ENCODE peak calls at places on chromosome 1, in nine cellular contexts. One of them, this sample, is unnamed.

GRCh38 chr1:206117151-206117948 is at the start of gene AVPR1B:
- DNase-seq in GM23248: peak; percentile 68
- DNase-seq in fibroblast of lung: peak; percentile 8
- DNase-seq in osteoblast: peak; percentile 93
- DNase-seq in H1: peak; percentile 75
- DNase-seq in left ventricle myocardium inferior: peak; percentile 48
- DNase-seq in spleen: peak; percentile 83
- DNase-seq in BE2C: peak; percentile 28
- DNase-seq in pancreas: peak; percentile 79
- DNase-seq in this sample: no peak

GRCh38 chr1:23282967-23283366 is 61.1 kb downstream of the HNRNPR start:
- DNase-seq in GM23248: peak; percentile 90
- DNase-seq in fibroblast of lung: peak; percentile 88
- DNase-seq in osteoblast: peak; percentile 26
- DNase-seq in H1: no peak
- DNase-seq in left ventricle myocardium inferior: no peak
- DNase-seq in spleen: no peak
- DNase-seq in BE2C: no peak
- DNase-seq in pancreas: no peak
- DNase-seq in this sample: no peak

GRCh38 chr1:165884009-165884689 is 56.7 kb downstream of the UCK2 start:
- DNase-seq in GM23248: no peak
- DNase-seq in fibroblast of lung: no peak
- DNase-seq in osteoblast: no peak
- DNase-seq in H1: no peak
- DNase-seq in left ventricle myocardium inferior: no peak
- DNase-seq in spleen: no peak
- DNase-seq in BE2C: no peak
- DNase-seq in pancreas: no peak
- DNase-seq in this sample: no peak

GRCh38 chr1:913491-914252 is 10.1 kb upstream of the SAMD11 start:
- DNase-seq in GM23248: no peak
- DNase-seq in fibroblast of lung: no peak
- DNase-seq in osteoblast: peak; percentile 72
- DNase-seq in H1: peak; percentile 41
- DNase-seq in left ventricle myocardium inferior: no peak
- DNase-seq in spleen: peak; percentile 62
- DNase-seq in BE2C: no peak
- DNase-seq in pancreas: peak; percentile 50
- DNase-seq in this sample: no peak

GRCh38 chr1:185567006-185567405 is 167.2 kb upstream of the HMCN1 start:
- DNase-seq in GM23248: peak; percentile 82
- DNase-seq in fibroblast of lung: no peak
- DNase-seq in osteoblast: no peak
- DNase-seq in H1: no peak
- DNase-seq in left ventricle myocardium inferior: no peak
- DNase-seq in spleen: no peak
- DNase-seq in BE2C: no peak
- DNase-seq in pancreas: no peak
- DNase-seq in this sample: peak; percentile 22

GRCh38 chr1:88998716-88999115 is 6.3 kb upstream of the KYAT3 start:
- DNase-seq in GM23248: peak; percentile 70
- DNase-seq in fibroblast of lung: peak; percentile 77
- DNase-seq in osteoblast: peak; percentile 44
- DNase-seq in H1: no peak
- DNase-seq in left ventricle myocardium inferior: no peak
- DNase-seq in spleen: no peak
- DNase-seq in BE2C: peak; percentile 14
- DNase-seq in pancreas: no peak
- DNase-seq in this sample: no peak

GRCh38 chr1:27099154-27099903 is 55.6 kb downstream of the SLC9A1 start:
- DNase-seq in GM23248: peak; percentile 98
- DNase-seq in fibroblast of lung: peak; percentile 82
- DNase-seq in osteoblast: peak; percentile 96
- DNase-seq in H1: no peak
- DNase-seq in left ventricle myocardium inferior: peak; percentile 80
- DNase-seq in spleen: peak; percentile 77
- DNase-seq in BE2C: peak; percentile 76
- DNase-seq in pancreas: no peak
- DNase-seq in this sample: no peak

GRCh38 chr1:223819730-223820514 is 25.8 kb downstream of the TP53BP2 start:
- DNase-seq in GM23248: peak; percentile 80
- DNase-seq in fibroblast of lung: peak; percentile 83
- DNase-seq in osteoblast: peak; percentile 51
- DNase-seq in H1: no peak
- DNase-seq in left ventricle myocardium inferior: no peak
- DNase-seq in spleen: no peak
- DNase-seq in BE2C: no peak
- DNase-seq in pancreas: no peak
- DNase-seq in this sample: no peak

GRCh38 chr1:240776237-240776636 is 164.3 kb upstream of the GREM2 start:
- DNase-seq in GM23248: no peak
- DNase-seq in fibroblast of lung: no peak
- DNase-seq in osteoblast: no peak
- DNase-seq in H1: no peak
- DNase-seq in left ventricle myocardium inferior: no peak
- DNase-seq in spleen: no peak
- DNase-seq in BE2C: no peak
- DNase-seq in pancreas: no peak
- DNase-seq in this sample: no peak

GRCh38 chr1:119409731-119410130 is 5.2 kb upstream of the HSD3B2 start:
- DNase-seq in GM23248: peak; percentile 60
- DNase-seq in fibroblast of lung: peak; percentile 1
- DNase-seq in osteoblast: no peak
- DNase-seq in H1: no peak
- DNase-seq in left ventricle myocardium inferior: no peak
- DNase-seq in spleen: no peak
- DNase-seq in BE2C: no peak
- DNase-seq in pancreas: no peak
- DNase-seq in this sample: no peak

GRCh38 chr1:202046227-202046626 is 35.8 kb downstream of the ELF3 start:
- DNase-seq in GM23248: no peak
- DNase-seq in fibroblast of lung: no peak
- DNase-seq in osteoblast: peak; percentile 68
- DNase-seq in H1: no peak
- DNase-seq in left ventricle myocardium inferior: no peak
- DNase-seq in spleen: no peak
- DNase-seq in BE2C: no peak
- DNase-seq in pancreas: peak; percentile 92
- DNase-seq in this sample: no peak

GRCh38 chr1:237507005-237507404 is 383.7 kb downstream of the ZP4 start:
- DNase-seq in GM23248: no peak
- DNase-seq in fibroblast of lung: no peak
- DNase-seq in osteoblast: no peak
- DNase-seq in H1: no peak
- DNase-seq in left ventricle myocardium inferior: no peak
- DNase-seq in spleen: no peak
- DNase-seq in BE2C: no peak
- DNase-seq in pancreas: no peak
- DNase-seq in this sample: no peak

DNA sequence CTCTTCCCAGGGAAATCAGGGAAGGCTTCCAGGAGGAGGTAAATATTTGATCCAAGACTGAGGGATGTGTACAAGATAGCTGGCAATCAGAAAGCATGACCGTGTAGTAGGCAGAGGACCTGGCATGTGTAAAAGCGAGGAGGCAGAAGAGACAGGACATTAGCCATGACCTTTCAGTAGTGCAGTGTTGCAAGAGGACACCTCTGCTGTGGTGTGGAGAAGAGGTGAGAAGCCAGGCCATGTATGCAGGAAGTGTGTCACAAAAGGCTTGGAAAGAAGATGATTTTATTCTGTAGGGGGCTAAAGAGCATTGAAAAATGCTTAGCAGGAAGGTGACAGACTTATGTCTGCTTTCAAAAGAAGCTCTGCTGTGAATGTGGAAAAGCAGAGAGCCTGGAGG is 381.0 kb downstream of the ZP4 start:
- DNase-seq in GM23248: no peak
- DNase-seq in fibroblast of lung: no peak
- DNase-seq in osteoblast: no peak
- DNase-seq in H1: no peak
- DNase-seq in left ventricle myocardium inferior: no peak
- DNase-seq in spleen: no peak
- DNase-seq in BE2C: no peak
- DNase-seq in pancreas: no peak
- DNase-seq in this sample: no peak
- H3K27me3 ChIP-seq in GM23248: no peaks in the 10 kb centered on the region
- H3K27me3 ChIP-seq in fibroblast of lung: no peaks in the 10 kb centered on the region
- H3K27me3 ChIP-seq in osteoblast: no peaks in the 10 kb centered on the region
- H3K27me3 ChIP-seq in H1: no peaks in the 10 kb centered on the region
- H3K27me3 ChIP-seq in left ventricle myocardium inferior: no peaks in the 10 kb centered on the region
- H3K27me3 ChIP-seq in spleen: no peaks in the 10 kb centered on the region
- H3K27me3 ChIP-seq in BE2C: no peaks in the 10 kb centered on the region
- H3K27me3 ChIP-seq in pancreas: no peaks in the 10 kb centered on the region
- H3K27me3 ChIP-seq in this sample: no peaks in the 10 kb centered on the region

DNA sequence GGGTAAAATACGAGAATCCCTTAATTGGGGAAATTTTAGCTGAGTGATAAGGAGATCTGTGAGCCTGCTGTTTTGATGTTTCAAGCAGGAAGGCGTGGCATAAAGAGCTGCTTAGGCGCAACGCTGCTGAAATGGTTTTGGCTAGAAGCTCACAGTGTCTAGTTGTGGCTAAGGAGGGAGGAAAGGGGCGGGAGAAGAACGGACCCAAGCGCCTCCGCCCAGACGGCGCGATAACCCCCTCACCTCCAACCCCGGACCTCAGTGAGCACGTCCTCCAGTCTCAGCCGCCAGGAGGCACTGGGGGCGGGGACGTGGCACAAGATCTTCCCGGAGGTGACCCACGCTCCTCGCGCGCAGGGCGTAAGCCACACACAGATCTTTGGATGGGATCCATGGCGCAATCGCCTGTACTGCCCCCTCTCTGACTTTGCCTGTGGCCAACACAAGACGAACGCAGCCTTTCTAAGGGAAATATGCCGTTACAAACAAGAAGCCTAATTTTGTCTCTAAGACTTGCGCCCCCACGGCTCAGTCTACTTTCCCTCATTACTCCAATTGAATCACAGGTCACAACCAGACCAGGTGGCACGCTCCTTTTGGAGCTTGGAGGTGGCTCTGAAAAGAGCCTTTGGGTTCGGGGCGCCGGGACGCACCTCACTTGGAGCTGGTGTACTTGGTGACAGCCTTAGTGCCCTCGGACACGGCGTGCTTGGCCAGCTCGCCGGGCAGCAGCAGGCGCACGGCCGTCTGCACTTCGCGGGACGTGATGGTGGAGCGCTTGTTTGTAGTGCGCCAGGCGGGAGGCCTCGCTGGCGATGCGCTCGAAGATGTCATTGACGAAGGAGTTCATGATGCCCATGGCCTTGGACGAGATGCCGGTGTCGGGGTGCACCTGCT is 23.4 kb upstream of the RNF187 start:
- DNase-seq in GM23248: peak; percentile 29
- DNase-seq in fibroblast of lung: peak; percentile 34
- DNase-seq in osteoblast: no peak
- DNase-seq in H1: peak; percentile 82
- DNase-seq in left ventricle myocardium inferior: no peak
- DNase-seq in spleen: peak; percentile 83
- DNase-seq in BE2C: peak; percentile 69
- DNase-seq in pancreas: no peak
- DNase-seq in this sample: peak; percentile 31
- H3K27me3 ChIP-seq in GM23248: peaks cover 76% of the 10 kb centered on the region
- H3K27me3 ChIP-seq in fibroblast of lung: peaks cover 11% of the 10 kb centered on the region
- H3K27me3 ChIP-seq in osteoblast: peaks cover 77% of the 10 kb centered on the region
- H3K27me3 ChIP-seq in H1: peaks cover 4% of the 10 kb centered on the region
- H3K27me3 ChIP-seq in left ventricle myocardium inferior: peaks cover 100% of the 10 kb centered on the region
- H3K27me3 ChIP-seq in spleen: no peaks in the 10 kb centered on the region
- H3K27me3 ChIP-seq in BE2C: no peaks in the 10 kb centered on the region
- H3K27me3 ChIP-seq in pancreas: peaks cover 43% of the 10 kb centered on the region
- H3K27me3 ChIP-seq in this sample: peaks cover 4% of the 10 kb centered on the region

DNA sequence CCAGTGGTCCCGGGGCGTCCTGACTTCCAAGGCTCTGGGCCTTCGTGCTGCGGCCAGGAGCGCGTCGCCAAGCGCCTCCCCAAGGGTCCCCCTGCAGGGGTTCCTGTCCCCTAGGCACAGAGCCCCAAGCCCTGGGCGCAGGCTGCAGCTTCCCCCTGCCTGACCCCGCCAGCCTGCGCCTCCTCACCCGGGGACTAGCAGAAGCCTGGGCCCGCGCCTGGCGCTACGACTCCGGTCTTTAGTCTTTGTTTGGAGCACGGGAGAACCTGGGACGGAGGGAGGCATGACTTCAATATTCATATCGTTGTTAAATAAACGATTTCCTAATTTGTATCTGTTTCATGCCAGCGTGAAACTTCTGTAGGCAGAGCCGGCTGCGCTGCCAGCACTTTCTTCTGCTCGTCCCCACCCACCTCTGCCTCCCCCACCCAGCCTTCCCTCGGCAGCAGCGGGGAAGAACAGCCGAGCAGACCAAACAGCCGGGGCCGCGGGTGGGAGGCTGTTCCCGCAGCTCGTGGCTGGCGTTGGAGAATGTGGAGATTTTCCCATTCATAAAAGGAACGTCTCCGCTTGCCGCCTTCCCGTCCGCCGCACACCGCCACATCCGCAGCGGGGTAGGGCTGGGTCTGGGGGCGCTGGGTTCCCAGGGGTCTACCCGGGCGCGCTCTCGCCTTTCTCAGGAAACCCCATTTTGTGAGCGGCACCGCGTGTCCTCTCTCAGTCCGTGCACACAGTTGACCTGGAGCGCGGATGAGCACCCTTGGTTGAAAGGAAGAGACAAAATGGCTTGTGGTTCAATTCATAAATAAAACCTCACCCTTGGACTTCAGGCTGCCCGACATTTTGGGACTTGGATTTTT is 777 bp upstream of the TRIM67 start:
- DNase-seq in GM23248: no peak
- DNase-seq in fibroblast of lung: no peak
- DNase-seq in osteoblast: peak; percentile 62
- DNase-seq in H1: peak; percentile 54
- DNase-seq in left ventricle myocardium inferior: no peak
- DNase-seq in spleen: no peak
- DNase-seq in BE2C: peak; percentile 51
- DNase-seq in pancreas: no peak
- DNase-seq in this sample: no peak
- H3K27me3 ChIP-seq in GM23248: peaks cover 47% of the 10 kb centered on the region
- H3K27me3 ChIP-seq in fibroblast of lung: peaks cover 30% of the 10 kb centered on the region
- H3K27me3 ChIP-seq in osteoblast: peaks cover 49% of the 10 kb centered on the region
- H3K27me3 ChIP-seq in H1: peaks cover 48% of the 10 kb centered on the region
- H3K27me3 ChIP-seq in left ventricle myocardium inferior: peaks cover 99% of the 10 kb centered on the region
- H3K27me3 ChIP-seq in spleen: peaks cover 10% of the 10 kb centered on the region
- H3K27me3 ChIP-seq in BE2C: peaks cover 2% of the 10 kb centered on the region
- H3K27me3 ChIP-seq in pancreas: peaks cover 23% of the 10 kb centered on the region
- H3K27me3 ChIP-seq in this sample: peaks cover 87% of the 10 kb centered on the region

DNA sequence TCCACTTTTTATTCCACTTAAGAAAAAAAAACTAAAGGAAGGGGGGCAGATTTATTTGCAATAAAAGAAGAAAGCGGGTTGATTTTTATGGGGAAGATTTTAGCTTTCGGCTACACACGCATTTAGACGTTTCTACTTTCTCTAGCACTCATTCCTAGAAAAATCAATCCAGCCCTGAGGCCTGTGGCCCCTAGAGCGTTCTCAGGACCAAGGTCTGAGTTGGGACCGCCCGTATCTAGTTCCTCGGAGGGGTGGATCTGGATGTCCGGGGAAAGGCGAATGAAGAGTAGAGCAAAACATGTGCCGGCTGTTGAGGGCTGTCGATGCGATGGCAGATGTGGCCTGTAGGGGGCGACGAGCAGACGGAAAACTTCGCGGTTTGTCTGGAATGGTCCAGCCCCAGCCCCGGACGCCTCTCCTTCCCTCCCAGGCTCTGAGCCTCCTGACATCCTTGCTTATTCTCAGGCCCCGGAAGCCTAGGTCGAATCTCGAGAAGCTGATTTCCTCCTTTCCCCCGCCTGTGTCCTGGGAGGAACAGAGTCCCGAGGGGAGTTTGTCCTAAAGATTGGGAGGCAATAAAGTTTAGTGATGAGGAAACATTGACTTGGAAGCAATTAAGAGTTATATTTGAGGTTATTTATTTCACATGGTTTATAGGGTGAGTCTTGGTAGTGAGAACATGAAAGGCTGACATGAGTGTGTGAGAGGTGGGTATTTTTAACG is 5.2 kb downstream of the FOXD3 start:
- DNase-seq in GM23248: peak; percentile 67
- DNase-seq in fibroblast of lung: peak; percentile 75
- DNase-seq in osteoblast: peak; percentile 98
- DNase-seq in H1: peak; percentile 97
- DNase-seq in left ventricle myocardium inferior: no peak
- DNase-seq in spleen: peak; percentile 82
- DNase-seq in BE2C: peak; percentile 57
- DNase-seq in pancreas: peak; percentile 82
- DNase-seq in this sample: no peak
- H3K27me3 ChIP-seq in GM23248: peaks cover 95% of the 10 kb centered on the region
- H3K27me3 ChIP-seq in fibroblast of lung: peaks cover 89% of the 10 kb centered on the region
- H3K27me3 ChIP-seq in osteoblast: peaks cover 100% of the 10 kb centered on the region
- H3K27me3 ChIP-seq in H1: no peaks in the 10 kb centered on the region
- H3K27me3 ChIP-seq in left ventricle myocardium inferior: peaks cover 100% of the 10 kb centered on the region
- H3K27me3 ChIP-seq in spleen: peaks cover 27% of the 10 kb centered on the region
- H3K27me3 ChIP-seq in BE2C: peaks cover 96% of the 10 kb centered on the region
- H3K27me3 ChIP-seq in pancreas: peaks cover 68% of the 10 kb centered on the region
- H3K27me3 ChIP-seq in this sample: peaks cover 92% of the 10 kb centered on the region